ENCODE peak calls at places on chromosomes 5 and 9, in six cellular contexts. K, H, P, G, W and M are unnamed samples.

GRCh38 chr5:50744761-50745160 is 78.3 kb downstream of the PARP8 start:
- DNase-seq in P (peak; percentile 23), W (peak; percentile 16), G (no peak), K (no peak), H (no peak), M (no peak)

GRCh38 chr9:3868012-3868411 is 342.2 kb upstream of the RFX3 start:
- DNase-seq in W (no peak), K (no peak), H (no peak), P (no peak), G (no peak), M (no peak)

GRCh38 chr9:99222416-99223280 is 566 bp downstream of the SEC61B start:
- DNase-seq in P (no peak), W (no peak), K (no peak), H (no peak), G (no peak), M (no peak)

GRCh38 chr9:136697146-136697820 is 10.0 kb upstream of the AGPAT2 start:
- DNase-seq in W (no peak), K (no peak), H (peak; percentile 69), G (no peak), P (no peak), M (no peak)

GRCh38 chr5:168786142-168786541 is 207.0 kb upstream of the PANK3 start:
- DNase-seq in G (no peak), K (no peak), W (no peak), H (no peak), P (no peak), M (no peak)

GRCh38 chr9:122923947-122924346 is 7.4 kb downstream of the ZBTB26 start:
- DNase-seq in K (no peak), W (no peak), H (no peak), G (no peak), P (no peak), M (no peak)

GRCh38 chr9:35114921-35115341 is 731 bp downstream of the ATOSB start:
- DNase-seq in G (no peak), H (peak; percentile 84), W (no peak), P (no peak), K (peak; percentile 25), M (no peak)

GRCh38 chr9:125626187-125626586 is 80.8 kb downstream of the MAPKAP1 start:
- DNase-seq in W (no peak), K (no peak), H (no peak), G (no peak), P (peak; percentile 15), M (no peak)

GRCh38 chr5:114412509-114413171 is 50.8 kb downstream of the KCNN2 start:
- DNase-seq in K (no peak), H (no peak), W (peak; percentile 99), P (peak; percentile 74), G (no peak), M (no peak)

GRCh38 chr5:142717582-142718215 is 31.8 kb upstream of the FGF1 start:
- DNase-seq in P (peak; percentile 34), G (no peak), K (no peak), W (no peak), H (no peak), M (no peak)

GRCh38 chr5:146799235-146800015 is 79.1 kb downstream of the PPP2R2B start:
- DNase-seq in G (no peak), H (no peak), K (no peak), P (no peak), W (no peak), M (no peak)

GRCh38 chr5:65191554-65192126 is 290.1 kb downstream of the ADAMTS6 start:
- DNase-seq in W (no peak), K (no peak), H (no peak), P (no peak), G (no peak), M (no peak)

GRCh38 chr5:67989457-67989856 is 226.1 kb upstream of the PIK3R1 start:
- DNase-seq in K (no peak), W (no peak), G (no peak), P (no peak), H (no peak), M (no peak)

GRCh38 chr9:136744747-136745146 is 2.0 kb upstream of the LCN10 start:
- DNase-seq in H (no peak), G (no peak), W (no peak), P (no peak), K (no peak), M (no peak)

GRCh38 chr5:150058480-150059126 is 27.8 kb downstream of the CSF1R start:
- DNase-seq in G (no peak), W (peak; percentile 47), P (no peak), K (no peak), H (no peak), M (no peak)

GRCh38 chr9:120235081-120235480 is 344.9 kb downstream of the CDK5RAP2 start:
- DNase-seq in P (no peak), H (no peak), G (no peak), W (no peak), K (no peak), M (no peak)

GRCh38 chr9:13213337-13213736 is 66.2 kb downstream of the MPDZ start:
- DNase-seq in P (no peak), K (no peak), G (no peak), W (no peak), H (no peak), M (no peak)

GRCh38 chr5:172350212-172351181 is 66.9 kb upstream of the UBTD2 start:
- DNase-seq in P (no peak), G (no peak), W (no peak), H (no peak), K (no peak), M (peak; percentile 62)

GRCh38 chr9:77907581-77907980 is 124.0 kb downstream of the GNAQ start:
- DNase-seq in P (no peak), W (no peak), G (no peak), H (no peak), K (no peak), M (no peak)

GRCh38 chr9:87594218-87594617 is 96.6 kb downstream of the DAPK1 start:
- DNase-seq in W (no peak), P (no peak), K (no peak), H (no peak), G (no peak), M (no peak)
- TF ChIP-seq CTCF in W (no peak), P (no peak), K (no peak), H (no peak), G (no peak), M (no peak)

GRCh38 chr5:84445049-84445685 is 60.5 kb upstream of the EDIL3 start:
- DNase-seq in G (no peak), W (no peak), K (no peak), H (no peak), P (no peak), M (no peak)

GRCh38 chr5:84453405-84453804 is 68.7 kb upstream of the EDIL3 start:
- DNase-seq in K (no peak), W (no peak), P (no peak), G (no peak), H (no peak), M (no peak)

GRCh38 chr5:84450617-84451414 is 66.1 kb upstream of the EDIL3 start:
- DNase-seq in W (no peak), G (no peak), H (no peak), K (no peak), P (no peak), M (no peak)
- TF ChIP-seq CTCF in W (no peak), G (no peak), H (peak; percentile 46), K (peak; percentile 60), P (peak; percentile 49), M (peak; percentile 38)

GRCh38 chr9:129434187-129434586 is 186.7 kb downstream of the C9orf50 start:
- DNase-seq in G (no peak), W (no peak), P (no peak), K (no peak), H (no peak), M (no peak)
- TF ChIP-seq CTCF in G (no peak), W (no peak), P (no peak), K (no peak), H (no peak), M (no peak)

GRCh38 chr5:112703866-112704820 is 33.5 kb upstream of the APC start:
- DNase-seq in K (no peak), G (no peak), P (no peak), W (no peak), H (no peak), M (no peak)

GRCh38 chr5:112706446-112707016 is 31.2 kb upstream of the APC start:
- DNase-seq in W (no peak), P (no peak), H (no peak), G (no peak), K (no peak), M (no peak)

GRCh38 chr5:112710896-112711295 is 26.8 kb upstream of the APC start:
- DNase-seq in W (no peak), H (no peak), P (no peak), G (no peak), K (no peak), M (no peak)

GRCh38 chr5:112709416-112709815 is 28.3 kb upstream of the APC start:
- DNase-seq in K (no peak), G (no peak), H (no peak), P (no peak), W (no peak), M (no peak)

GRCh38 chr5:112707187-112708179 is 30.2 kb upstream of the APC start:
- DNase-seq in P (peak; percentile 98), K (peak; percentile 94), W (peak; percentile 93), H (peak; percentile 98), G (peak; percentile 95), M (peak; percentile 90)
- TF ChIP-seq CTCF in P (no peak), K (peak; percentile 24), W (peak; percentile 3), H (no peak), G (no peak), M (no peak)

DNA sequence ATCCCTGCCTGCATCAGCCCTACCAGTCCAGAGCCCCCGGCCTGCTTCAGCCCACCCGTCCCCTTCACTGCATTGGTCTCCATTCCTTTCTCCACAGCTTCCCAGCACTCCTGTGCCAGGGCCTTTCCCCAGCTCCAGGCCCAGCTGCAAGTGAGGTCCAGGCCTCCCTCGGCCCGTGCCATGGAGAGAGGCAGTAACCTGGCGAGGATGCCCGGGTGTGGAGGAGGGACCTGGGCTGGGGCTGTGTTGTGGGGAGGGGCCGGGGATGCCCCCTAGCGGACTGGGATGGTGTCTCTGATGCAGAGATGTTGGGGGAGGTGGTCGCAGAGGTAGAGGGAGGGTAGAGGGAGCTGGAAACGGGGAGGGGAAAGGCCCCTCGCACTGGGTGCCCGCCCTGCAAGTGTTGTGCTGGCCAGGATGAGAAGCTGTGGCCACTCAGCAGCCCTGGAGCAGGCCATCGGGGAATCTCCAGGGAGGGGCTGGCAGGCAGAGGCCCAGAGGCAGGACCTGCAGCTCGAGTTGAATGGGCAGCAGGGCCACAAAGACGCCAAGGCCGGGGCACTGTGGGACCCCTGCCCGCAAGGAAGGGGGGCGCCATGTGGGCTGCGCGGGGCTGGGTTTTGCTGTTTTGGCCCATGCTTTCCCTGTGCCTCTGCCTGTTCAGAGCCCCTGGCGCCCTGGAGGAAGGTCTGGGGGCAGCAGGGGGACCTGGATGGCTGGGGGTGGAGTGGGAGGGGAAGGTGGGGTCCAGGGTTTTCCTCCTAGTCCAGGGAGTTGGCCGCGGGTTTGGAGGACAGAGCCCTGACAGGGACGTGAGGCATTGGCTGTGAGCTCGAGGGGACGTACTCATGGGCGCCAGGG is 26.0 kb upstream of the NKD2 start:
- DNase-seq in K (peak; percentile 38), G (no peak), P (no peak), H (no peak), W (no peak), M (no peak)
- TF ChIP-seq CTCF in K (peak; percentile 50), G (no peak), P (peak; percentile 14), H (no peak), W (peak; percentile 23), M (peak; percentile 23)